ENCODE peak calls at places on chromosomes 7 and 10, in seven cellular contexts. Q is HCT116, T is A549, U is K562, E is GM12878, I is SK-N-SH, X is HepG2. M is an unnamed sample.

GRCh38 chr7:88347098-88347497 is 40.4 kb upstream of the STEAP4 start:
- DNase-seq in Q (no peak), T (no peak), U (no peak), E (no peak), I (no peak), X (no peak), M (peak)

GRCh38 chr7:79090543-79090942 is 362.9 kb downstream of the MAGI2 start:
- DNase-seq in Q (no peak), T (no peak), U (no peak), E (no peak), I (no peak), X (no peak), M (no peak)

GRCh38 chr10:96419351-96419750 is 60.5 kb upstream of the OPALIN start:
- DNase-seq in Q (no peak), T (no peak), U (no peak), E (no peak), I (no peak), X (no peak), M (no peak)

GRCh38 chr10:61900829-61901783 is at the start of gene ARID5B:
- DNase-seq in Q (peak), T (peak), U (peak), E (no peak), I (peak), X (peak), M (peak)

GRCh38 chr10:27457261-27457945 is 46.7 kb upstream of the RAB18 start:
- DNase-seq in Q (no peak), T (no peak), U (no peak), E (no peak), I (no peak), X (no peak), M (peak)

GRCh38 chr7:30068117-30068516 is 39.9 kb downstream of the PLEKHA8 start:
- DNase-seq in Q (no peak), T (no peak), U (no peak), E (no peak), I (no peak), X (no peak), M (no peak)

GRCh38 chr7:130879191-130879590 is 145.2 kb upstream of the KLF14 start:
- DNase-seq in Q (no peak), T (no peak), U (no peak), E (no peak), I (no peak), X (no peak), M (no peak)

GRCh38 chr7:31981874-31982390 is 88.3 kb downstream of the PDE1C start:
- DNase-seq in Q (no peak), T (no peak), U (no peak), E (no peak), I (no peak), X (no peak), M (no peak)

GRCh38 chr7:157018997-157019591 is 8.6 kb upstream of the MNX1 start:
- DNase-seq in Q (no peak), T (no peak), U (no peak), E (no peak), I (peak), X (no peak), M (peak)

GRCh38 chr10:83572036-83572435 is 567.3 kb upstream of the GHITM start:
- DNase-seq in Q (no peak), T (no peak), U (no peak), E (no peak), I (no peak), X (no peak), M (no peak)

GRCh38 chr10:62057359-62057758 is 155.9 kb downstream of the ARID5B start:
- DNase-seq in Q (no peak), T (no peak), U (no peak), E (no peak), I (no peak), X (no peak), M (no peak)

GRCh38 chr7:3974329-3974728 is 673.3 kb downstream of the SDK1 start:
- DNase-seq in Q (no peak), T (no peak), U (no peak), E (no peak), I (no peak), X (no peak), M (no peak)

GRCh38 chr7:151141281-151141854 is 26.1 kb downstream of the GBX1 start:
- DNase-seq in Q (no peak), T (no peak), U (no peak), E (no peak), I (peak), X (no peak), M (no peak)

GRCh38 chr7:28904539-28905143 is 53.5 kb downstream of the TRIL start:
- DNase-seq in Q (no peak), T (no peak), U (no peak), E (no peak), I (peak), X (no peak), M (no peak)

GRCh38 chr10:114347191-114347739 is 57.0 kb downstream of the AFAP1L2 start:
- DNase-seq in Q (no peak), T (no peak), U (no peak), E (no peak), I (no peak), X (no peak), M (no peak)

GRCh38 chr10:6912424-6912823 is 332.3 kb upstream of the PRKCQ start:
- DNase-seq in Q (no peak), T (peak), U (no peak), E (no peak), I (no peak), X (no peak), M (no peak)

GRCh38 chr7:30079880-30080279 is 51.7 kb downstream of the PLEKHA8 start:
- DNase-seq in Q (no peak), T (no peak), U (no peak), E (no peak), I (no peak), X (no peak), M (no peak)

GRCh38 chr7:151409555-151410404 is at the start of gene WDR86:
- DNase-seq in Q (no peak), T (no peak), U (no peak), E (no peak), I (peak), X (no peak), M (peak)

GRCh38 chr7:117008849-117009531 is 55.7 kb downstream of the ST7 start:
- DNase-seq in Q (no peak), T (no peak), U (no peak), E (no peak), I (no peak), X (no peak), M (no peak)

GRCh38 chr10:69334258-69335062 is 56.2 kb downstream of the HK1 start:
- DNase-seq in Q (no peak), T (no peak), U (peak), E (no peak), I (no peak), X (no peak), M (no peak)

GRCh38 chr10:100934084-100934659 is 21.4 kb downstream of the SLF2 start:
- DNase-seq in Q (no peak), T (peak), U (peak), E (no peak), I (peak), X (peak), M (peak)

GRCh38 chr10:78863121-78863520 is 205.6 kb upstream of the ZMIZ1 start:
- DNase-seq in Q (no peak), T (no peak), U (no peak), E (no peak), I (peak), X (no peak), M (no peak)

GRCh38 chr7:42070068-42070467 is 166.9 kb downstream of the GLI3 start:
- DNase-seq in Q (no peak), T (no peak), U (no peak), E (no peak), I (no peak), X (peak), M (no peak)

GRCh38 chr10:121823993-121824463 is 103.8 kb downstream of the ATE1 start:
- DNase-seq in Q (peak), T (peak), U (peak), E (no peak), I (peak), X (peak), M (peak)

GRCh38 chr10:72260588-72261322 is 13.0 kb upstream of the DDIT4 start:
- DNase-seq in Q (no peak), T (peak), U (peak), E (peak), I (peak), X (peak), M (peak)

GRCh38 chr10:72263613-72264241 is 10.0 kb upstream of the DDIT4 start:
- DNase-seq in Q (no peak), T (peak), U (no peak), E (no peak), I (no peak), X (peak), M (peak)

GRCh38 chr10:72259491-72260214 is 14.1 kb upstream of the DDIT4 start:
- DNase-seq in Q (no peak), T (peak), U (no peak), E (no peak), I (peak), X (no peak), M (peak)

GRCh38 chr10:72260215-72260587 is 13.5 kb upstream of the DDIT4 start:
- DNase-seq in Q (no peak), T (no peak), U (no peak), E (no peak), I (no peak), X (no peak), M (no peak)

DNA sequence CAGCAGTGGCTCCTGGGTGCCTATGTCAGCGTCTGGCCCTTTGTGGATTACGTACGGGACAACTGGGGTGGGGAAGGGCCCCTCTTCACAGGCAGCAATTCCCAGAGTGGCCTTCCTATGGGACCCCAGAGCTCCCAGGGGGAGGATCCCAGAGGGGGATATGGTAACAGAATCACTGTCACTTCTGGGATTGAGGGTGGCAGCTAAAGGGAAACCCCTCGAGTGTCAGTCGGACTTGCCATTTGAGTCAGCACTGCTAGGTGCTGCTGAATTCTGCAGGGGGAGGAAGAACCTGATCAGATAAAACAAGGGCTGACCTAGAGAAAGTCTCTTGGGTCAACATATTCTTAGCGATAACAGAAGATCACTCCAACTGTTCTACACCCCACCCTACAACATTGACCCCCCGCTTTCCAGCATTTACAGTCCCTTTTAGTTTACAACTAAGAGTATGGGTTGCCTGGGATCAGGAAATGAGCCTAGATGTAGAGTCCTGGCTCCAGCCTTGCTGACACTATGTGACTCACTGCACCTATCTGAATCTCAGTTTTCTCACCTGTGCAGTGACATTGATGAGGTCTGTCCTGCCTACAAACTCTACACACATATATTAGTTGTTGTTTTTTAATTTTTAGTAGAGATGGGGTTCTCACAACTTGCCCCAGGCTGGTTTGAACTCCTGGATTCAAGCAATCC is 12.3 kb upstream of the DDIT4 start:
- DNase-seq in Q (no peak), T (peak), U (peak), E (peak), I (peak), X (no peak), M (no peak)
- TF ChIP-seq REST in Q (no peak), T (no peak), U (no peak), E (no peak), I (no peak), X (no peak), M (no peak)

GRCh38 chr10:11877506-11877905 is 54.4 kb downstream of the PROSER2 start:
- DNase-seq in Q (no peak), T (no peak), U (no peak), E (no peak), I (no peak), X (no peak), M (no peak)
- H3K4me2 ChIP-seq in Q (peak), T (peak), U (no peak), E (no peak), I (no peak), X (no peak), M (no peak)

DNA sequence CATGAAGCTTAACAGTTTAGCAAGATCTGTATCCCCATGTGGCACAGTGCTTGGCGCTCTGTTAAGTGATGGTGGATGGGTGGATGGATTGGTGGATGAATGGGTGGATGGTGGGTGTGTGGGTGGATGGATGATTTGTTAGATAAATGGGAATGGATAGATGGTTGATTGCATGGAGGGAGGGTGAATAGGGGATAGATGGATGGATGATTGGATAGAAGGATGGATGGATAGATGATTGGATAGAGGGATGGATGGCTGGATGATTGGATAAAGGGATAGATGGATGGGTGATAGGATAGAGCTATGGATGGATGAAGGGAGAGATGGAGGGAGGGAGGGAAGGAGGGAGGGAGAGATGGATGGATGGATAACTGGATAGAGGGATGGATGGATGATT is 229.7 kb downstream of the CUX1 start:
- DNase-seq in Q (no peak), T (no peak), U (no peak), E (no peak), I (no peak), X (no peak), M (no peak)
- TF ChIP-seq REST in Q (no peak), T (no peak), U (no peak), E (no peak), I (no peak), X (no peak), M (no peak)

GRCh38 chr7:128177768-128178550 is 63.1 kb upstream of the LEP start:
- DNase-seq in Q (no peak), T (no peak), U (no peak), E (no peak), I (no peak), X (no peak), M (no peak)
- H3K4me2 ChIP-seq in Q (no peak), T (no peak), U (no peak), E (no peak), I (no peak), X (no peak), M (no peak)

GRCh38 chr10:91759581-91759986 is 38.6 kb upstream of the TNKS2 start:
- DNase-seq in Q (no peak), T (peak), U (no peak), E (no peak), I (no peak), X (no peak), M (no peak)
- TF ChIP-seq REST in Q (no peak), T (no peak), U (no peak), E (no peak), I (no peak), X (no peak), M (no peak)

DNA sequence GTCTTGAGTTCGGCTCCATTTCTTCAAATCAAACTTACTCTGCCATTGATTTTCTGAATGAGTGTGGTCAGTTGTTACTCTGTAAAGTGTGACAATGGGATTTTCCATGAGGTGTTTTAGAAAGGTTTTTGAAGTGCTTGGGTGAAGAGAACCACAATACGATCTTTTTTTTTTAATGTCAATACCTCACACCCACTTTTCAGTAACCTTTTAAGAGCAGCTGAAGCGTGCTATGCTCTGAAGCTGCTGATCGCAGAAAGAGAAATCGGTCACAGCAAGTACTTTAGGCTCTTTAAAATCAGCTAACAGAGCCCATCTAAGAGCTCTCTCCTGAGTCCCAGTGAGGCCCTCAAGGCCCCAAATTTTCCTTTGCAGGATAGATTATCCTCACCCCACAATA is 34.4 kb upstream of the YAE1 start:
- DNase-seq in Q (no peak), T (no peak), U (no peak), E (no peak), I (no peak), X (no peak), M (no peak)
- H3K4me2 ChIP-seq in Q (no peak), T (no peak), U (no peak), E (no peak), I (no peak), X (no peak), M (no peak)

M was measured in GM23338.